ENCODE peak calls at places on chromosome 20, in four cellular contexts. V, W, L and S are unnamed samples.

GRCh38 chr20:23080521-23080920 is 5.6 kb downstream of the CD93 start:
- DNase-seq in V (no peak), W (no peak), L (no peak), S (peak)

GRCh38 chr20:18567739-18568091 is 483 bp downstream of the SMIM26 start:
- DNase-seq in V (peak), W (no peak), L (no peak), S (no peak)

GRCh38 chr20:21389368-21389767 is 8.0 kb downstream of the NKX2-4 start:
- DNase-seq in V (no peak), W (no peak), L (peak), S (no peak)

GRCh38 chr20:32763202-32763999 is 1.2 kb downstream of the DNMT3B start:
- DNase-seq in V (no peak), W (no peak), L (no peak), S (no peak)

GRCh38 chr20:50048420-50049166 is 64.4 kb downstream of the UBE2V1 start:
- DNase-seq in V (no peak), W (no peak), L (peak), S (peak)

GRCh38 chr20:32326507-32326851 is 31.7 kb upstream of the ASXL1 start:
- DNase-seq in V (no peak), W (no peak), L (peak), S (no peak)

GRCh38 chr20:34704177-34705007 is at the start of gene TP53INP2:
- DNase-seq in V (peak), W (peak), L (peak), S (peak)

GRCh38 chr20:33059741-33060390 is 6.2 kb downstream of the BPIFB3 start:
- DNase-seq in V (no peak), W (no peak), L (no peak), S (no peak)

GRCh38 chr20:58891076-58891685 is 38.7 kb downstream of the GNAS start:
- DNase-seq in V (peak), W (peak), L (peak), S (no peak)

GRCh38 chr20:35992713-35993335 is 24.4 kb downstream of the CNBD2 start:
- DNase-seq in V (peak), W (peak), L (peak), S (peak)

GRCh38 chr20:63082308-63082938 is 75.7 kb upstream of the BHLHE23 start:
- DNase-seq in V (peak), W (no peak), L (peak), S (peak)

GRCh38 chr20:50229156-50229605 is 38.6 kb downstream of the CEBPB start:
- DNase-seq in V (no peak), W (no peak), L (no peak), S (no peak)

GRCh38 chr20:36162272-36162966 is 7.9 kb downstream of the EPB41L1 start:
- DNase-seq in V (no peak), W (no peak), L (peak), S (no peak)

GRCh38 chr20:63850689-63851547 is 10.4 kb upstream of the ABHD16B start:
- DNase-seq in V (no peak), W (peak), L (no peak), S (no peak)

GRCh38 chr20:25315418-25316210 is 67.7 kb downstream of the PYGB start:
- DNase-seq in V (no peak), W (no peak), L (peak), S (peak)

GRCh38 chr20:14698125-14698524 is 360.7 kb upstream of the FLRT3 start:
- DNase-seq in V (no peak), W (no peak), L (no peak), S (no peak)

GRCh38 chr20:63592661-63593060 is 18.6 kb upstream of the HELZ2 start:
- DNase-seq in V (no peak), W (no peak), L (no peak), S (no peak)

GRCh38 chr20:37480915-37481314 is 40.1 kb upstream of the NNAT start:
- DNase-seq in V (no peak), W (no peak), L (no peak), S (no peak)

GRCh38 chr20:38392356-38392755 is 42.8 kb downstream of the SNHG17 start:
- DNase-seq in V (no peak), W (no peak), L (no peak), S (no peak)

GRCh38 chr20:62830251-62830650 is 13.4 kb downstream of the COL9A3 start:
- DNase-seq in V (no peak), W (no peak), L (no peak), S (peak)

GRCh38 chr20:36482044-36482473 is 59.3 kb upstream of the MYL9 start:
- DNase-seq in V (peak), W (no peak), L (no peak), S (no peak)

GRCh38 chr20:3218307-3218988 is 9.2 kb downstream of the ITPA start:
- DNase-seq in V (peak), W (peak), L (no peak), S (no peak)

GRCh38 chr20:19756756-19757486 is 1.1 kb upstream of the RIN2 start:
- DNase-seq in V (no peak), W (no peak), L (no peak), S (no peak)

GRCh38 chr20:19253316-19253715 is 40.9 kb downstream of the SLC24A3 start:
- DNase-seq in V (no peak), W (no peak), L (no peak), S (no peak)